ENCODE peak calls at places on chromosomes 5 and 9, in seven cellular contexts. One of them, this sample, is unnamed.

GRCh38 chr5:43336159-43336558 is 22.9 kb upstream of the HMGCS1 start:
- DNase-seq in A673: no peak
- DNase-seq in breast epithelium: no peak
- DNase-seq in heart right ventricle: no peak
- DNase-seq in prostate gland: no peak
- DNase-seq in tibial artery: no peak
- DNase-seq in sigmoid colon: no peak
- DNase-seq in this sample: no peak

GRCh38 chr9:91820126-91820750 is 129.8 kb downstream of the ROR2 start:
- DNase-seq in breast epithelium: no peak
- DNase-seq in sigmoid colon: peak; percentile 58
- DNase-seq in heart right ventricle: no peak
- DNase-seq in prostate gland: no peak
- DNase-seq in tibial artery: no peak
- DNase-seq in A673: no peak
- DNase-seq in this sample: no peak

GRCh38 chr5:55234171-55234700 is 828 bp upstream of the CCNO start:
- DNase-seq in tibial artery: no peak
- DNase-seq in sigmoid colon: no peak
- DNase-seq in prostate gland: no peak
- DNase-seq in A673: peak; percentile 49
- DNase-seq in breast epithelium: no peak
- DNase-seq in heart right ventricle: no peak
- DNase-seq in this sample: peak; percentile 30

GRCh38 chr5:156155638-156156037 is 171.3 kb upstream of the SGCD start:
- DNase-seq in prostate gland: no peak
- DNase-seq in heart right ventricle: no peak
- DNase-seq in tibial artery: no peak
- DNase-seq in sigmoid colon: no peak
- DNase-seq in A673: no peak
- DNase-seq in breast epithelium: no peak
- DNase-seq in this sample: no peak

GRCh38 chr9:127828262-127829031 is 25.8 kb downstream of the FPGS start:
- DNase-seq in tibial artery: peak; percentile 93
- DNase-seq in A673: no peak
- DNase-seq in sigmoid colon: peak; percentile 95
- DNase-seq in breast epithelium: peak; percentile 72
- DNase-seq in prostate gland: peak; percentile 53
- DNase-seq in heart right ventricle: peak; percentile 91
- DNase-seq in this sample: peak; percentile 94

GRCh38 chr9:38207247-38207778 is 138.3 kb upstream of the SHB start:
- DNase-seq in prostate gland: no peak
- DNase-seq in A673: no peak
- DNase-seq in sigmoid colon: no peak
- DNase-seq in breast epithelium: no peak
- DNase-seq in tibial artery: no peak
- DNase-seq in heart right ventricle: no peak
- DNase-seq in this sample: no peak

GRCh38 chr9:96688215-96688614 is 33.1 kb upstream of the PRXL2C start:
- DNase-seq in prostate gland: no peak
- DNase-seq in A673: no peak
- DNase-seq in heart right ventricle: no peak
- DNase-seq in sigmoid colon: no peak
- DNase-seq in tibial artery: no peak
- DNase-seq in breast epithelium: no peak
- DNase-seq in this sample: no peak

GRCh38 chr9:132901859-132902831 is 23.4 kb downstream of the SPACA9 start:
- DNase-seq in sigmoid colon: peak; percentile 82
- DNase-seq in tibial artery: peak; percentile 84
- DNase-seq in A673: peak; percentile 87
- DNase-seq in heart right ventricle: peak; percentile 36
- DNase-seq in breast epithelium: peak; percentile 63
- DNase-seq in prostate gland: peak; percentile 26
- DNase-seq in this sample: peak; percentile 83

GRCh38 chr5:31935702-31936347 is 238.3 kb downstream of the GOLPH3 start:
- DNase-seq in tibial artery: no peak
- DNase-seq in heart right ventricle: no peak
- DNase-seq in A673: peak; percentile 66
- DNase-seq in breast epithelium: no peak
- DNase-seq in prostate gland: peak; percentile 81
- DNase-seq in sigmoid colon: no peak
- DNase-seq in this sample: peak; percentile 78

GRCh38 chr9:127035423-127035822 is 87.0 kb downstream of the ANGPTL2 start:
- DNase-seq in prostate gland: no peak
- DNase-seq in breast epithelium: no peak
- DNase-seq in A673: no peak
- DNase-seq in heart right ventricle: peak; percentile 57
- DNase-seq in tibial artery: peak; percentile 85
- DNase-seq in sigmoid colon: peak; percentile 89
- DNase-seq in this sample: peak; percentile 62

GRCh38 chr9:34310205-34310604 is 18.9 kb downstream of the KIF24 start:
- DNase-seq in tibial artery: no peak
- DNase-seq in A673: no peak
- DNase-seq in breast epithelium: no peak
- DNase-seq in prostate gland: no peak
- DNase-seq in sigmoid colon: no peak
- DNase-seq in heart right ventricle: no peak
- DNase-seq in this sample: no peak

GRCh38 chr5:111129938-111130337 is 37.8 kb downstream of the WDR36 start:
- DNase-seq in tibial artery: no peak
- DNase-seq in sigmoid colon: no peak
- DNase-seq in heart right ventricle: no peak
- DNase-seq in prostate gland: no peak
- DNase-seq in breast epithelium: no peak
- DNase-seq in A673: no peak
- DNase-seq in this sample: no peak

GRCh38 chr5:141172381-141173204 is at the start of gene PCDHB7:
- DNase-seq in A673: peak; percentile 85
- DNase-seq in heart right ventricle: no peak
- DNase-seq in prostate gland: no peak
- DNase-seq in sigmoid colon: no peak
- DNase-seq in tibial artery: no peak
- DNase-seq in breast epithelium: no peak
- DNase-seq in this sample: peak; percentile 70

GRCh38 chr5:96930589-96930988 is 5.3 kb upstream of the LNPEP start:
- DNase-seq in breast epithelium: no peak
- DNase-seq in A673: no peak
- DNase-seq in tibial artery: no peak
- DNase-seq in heart right ventricle: no peak
- DNase-seq in prostate gland: no peak
- DNase-seq in sigmoid colon: no peak
- DNase-seq in this sample: no peak

GRCh38 chr5:96933764-96934163 is 2.1 kb upstream of the LNPEP start:
- DNase-seq in sigmoid colon: no peak
- DNase-seq in heart right ventricle: no peak
- DNase-seq in A673: no peak
- DNase-seq in prostate gland: no peak
- DNase-seq in tibial artery: no peak
- DNase-seq in breast epithelium: no peak
- DNase-seq in this sample: no peak

GRCh38 chr5:96930058-96930457 is 5.8 kb upstream of the LNPEP start:
- DNase-seq in breast epithelium: no peak
- DNase-seq in prostate gland: no peak
- DNase-seq in sigmoid colon: no peak
- DNase-seq in tibial artery: no peak
- DNase-seq in A673: no peak
- DNase-seq in heart right ventricle: no peak
- DNase-seq in this sample: no peak

GRCh38 chr5:96931605-96932004 is 4.3 kb upstream of the LNPEP start:
- DNase-seq in heart right ventricle: no peak
- DNase-seq in prostate gland: no peak
- DNase-seq in tibial artery: no peak
- DNase-seq in sigmoid colon: no peak
- DNase-seq in breast epithelium: no peak
- DNase-seq in A673: no peak
- DNase-seq in this sample: no peak

DNA sequence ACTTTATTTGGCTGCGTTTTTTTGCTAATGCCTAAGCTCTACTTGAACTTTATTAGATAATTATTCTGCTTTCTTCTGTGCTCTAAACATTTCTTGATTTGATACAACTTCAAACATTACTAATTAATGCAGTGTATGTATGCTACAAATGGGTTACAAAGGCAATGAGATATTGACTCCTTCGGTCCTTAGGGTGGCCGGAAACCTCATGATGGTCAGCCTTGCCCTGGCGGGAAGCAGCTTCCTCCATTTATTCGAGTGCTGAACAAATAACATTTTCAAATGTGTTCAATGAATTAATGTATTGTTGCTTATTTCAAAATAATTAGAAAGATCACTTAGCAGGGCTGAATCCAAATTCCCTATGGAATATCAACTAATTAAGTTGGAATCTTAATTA is 3.9 kb upstream of the LNPEP start:
- DNase-seq in tibial artery: no peak
- DNase-seq in prostate gland: no peak
- DNase-seq in A673: no peak
- DNase-seq in heart right ventricle: no peak
- DNase-seq in breast epithelium: no peak
- DNase-seq in sigmoid colon: no peak
- DNase-seq in this sample: no peak
- H3K27ac ChIP-seq in tibial artery: no peak overlapping the region
- H3K27ac ChIP-seq in prostate gland: no peak overlapping the region
- H3K27ac ChIP-seq in A673: no peak overlapping the region
- H3K27ac ChIP-seq in heart right ventricle: no peak overlapping the region
- H3K27ac ChIP-seq in breast epithelium: no peak overlapping the region
- H3K27ac ChIP-seq in sigmoid colon: no peak overlapping the region
- H3K27ac ChIP-seq in this sample: no peak overlapping the region

GRCh38 chr5:82388186-82388585 is 110.0 kb upstream of the RPS23 start:
- DNase-seq in sigmoid colon: no peak
- DNase-seq in breast epithelium: no peak
- DNase-seq in heart right ventricle: no peak
- DNase-seq in tibial artery: no peak
- DNase-seq in A673: no peak
- DNase-seq in prostate gland: no peak
- DNase-seq in this sample: no peak

GRCh38 chr5:82387819-82388166 is 109.6 kb upstream of the RPS23 start:
- DNase-seq in prostate gland: no peak
- DNase-seq in breast epithelium: no peak
- DNase-seq in tibial artery: no peak
- DNase-seq in heart right ventricle: no peak
- DNase-seq in sigmoid colon: no peak
- DNase-seq in A673: no peak
- DNase-seq in this sample: no peak

GRCh38 chr5:82387041-82387818 is 109.1 kb upstream of the RPS23 start:
- DNase-seq in A673: no peak
- DNase-seq in heart right ventricle: no peak
- DNase-seq in breast epithelium: no peak
- DNase-seq in sigmoid colon: no peak
- DNase-seq in prostate gland: no peak
- DNase-seq in tibial artery: no peak
- DNase-seq in this sample: no peak

GRCh38 chr5:82384025-82384750 is 106.0 kb upstream of the RPS23 start:
- DNase-seq in heart right ventricle: no peak
- DNase-seq in A673: no peak
- DNase-seq in sigmoid colon: no peak
- DNase-seq in prostate gland: no peak
- DNase-seq in tibial artery: no peak
- DNase-seq in breast epithelium: no peak
- DNase-seq in this sample: peak; percentile 34

DNA sequence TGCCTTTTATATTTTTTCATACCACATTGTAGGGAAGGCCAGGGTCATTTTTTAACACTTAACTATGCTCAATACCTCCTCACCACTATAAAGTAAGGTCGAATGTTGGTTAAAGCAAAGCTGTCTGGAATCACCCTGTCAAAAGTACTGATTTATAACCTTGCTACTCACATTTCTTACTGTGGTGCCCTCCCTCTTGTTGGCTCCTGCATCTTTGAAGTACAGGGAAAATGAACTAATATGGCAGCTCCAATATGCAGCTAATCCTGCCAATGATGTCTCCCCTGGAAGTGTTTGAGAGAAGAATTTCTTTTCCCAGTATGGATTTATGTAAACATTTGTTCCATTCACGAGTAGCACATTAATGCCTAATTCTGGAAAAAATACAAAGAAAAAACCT is 108.4 kb upstream of the RPS23 start:
- DNase-seq in tibial artery: no peak
- DNase-seq in A673: no peak
- DNase-seq in prostate gland: no peak
- DNase-seq in heart right ventricle: no peak
- DNase-seq in breast epithelium: no peak
- DNase-seq in sigmoid colon: no peak
- DNase-seq in this sample: no peak
- H3K27ac ChIP-seq in tibial artery: peak overlapping the region; percentile 6
- H3K27ac ChIP-seq in A673: no peak overlapping the region
- H3K27ac ChIP-seq in prostate gland: no peak overlapping the region
- H3K27ac ChIP-seq in heart right ventricle: no peak overlapping the region
- H3K27ac ChIP-seq in breast epithelium: no peak overlapping the region
- H3K27ac ChIP-seq in sigmoid colon: no peak overlapping the region
- H3K27ac ChIP-seq in this sample: no peak overlapping the region

GRCh38 chr9:125493384-125493783 is 213.6 kb downstream of the MAPKAP1 start:
- DNase-seq in breast epithelium: no peak
- DNase-seq in tibial artery: no peak
- DNase-seq in sigmoid colon: no peak
- DNase-seq in A673: no peak
- DNase-seq in heart right ventricle: no peak
- DNase-seq in prostate gland: no peak
- DNase-seq in this sample: no peak

GRCh38 chr9:125495137-125496119 is 211.6 kb downstream of the MAPKAP1 start:
- DNase-seq in breast epithelium: no peak
- DNase-seq in A673: no peak
- DNase-seq in sigmoid colon: no peak
- DNase-seq in tibial artery: no peak
- DNase-seq in prostate gland: no peak
- DNase-seq in heart right ventricle: no peak
- DNase-seq in this sample: no peak

GRCh38 chr9:125492719-125493118 is 214.3 kb downstream of the MAPKAP1 start:
- DNase-seq in A673: no peak
- DNase-seq in sigmoid colon: no peak
- DNase-seq in heart right ventricle: no peak
- DNase-seq in tibial artery: no peak
- DNase-seq in breast epithelium: no peak
- DNase-seq in prostate gland: no peak
- DNase-seq in this sample: no peak

GRCh38 chr9:125493861-125494554 is 213.0 kb downstream of the MAPKAP1 start:
- DNase-seq in breast epithelium: no peak
- DNase-seq in prostate gland: no peak
- DNase-seq in sigmoid colon: no peak
- DNase-seq in A673: no peak
- DNase-seq in heart right ventricle: no peak
- DNase-seq in tibial artery: no peak
- DNase-seq in this sample: no peak

DNA sequence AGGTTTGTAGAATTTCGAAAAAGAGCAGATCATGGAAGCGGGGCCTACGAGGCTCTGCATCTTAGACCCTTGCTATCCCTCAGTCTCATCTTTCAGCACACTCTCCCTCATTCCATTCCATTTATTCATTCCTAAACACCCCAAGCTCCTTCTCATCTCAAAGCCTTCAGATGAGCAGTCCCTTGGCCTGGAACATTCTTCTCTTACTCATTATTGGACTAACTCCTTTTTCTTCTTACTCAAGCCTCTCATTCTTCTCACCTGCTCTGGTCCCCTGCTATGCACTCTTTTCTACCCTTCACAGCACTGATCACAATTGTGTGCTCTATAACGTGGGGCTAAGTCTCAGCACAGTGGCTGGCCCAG is 212.5 kb downstream of the MAPKAP1 start:
- DNase-seq in tibial artery: no peak
- DNase-seq in A673: no peak
- DNase-seq in prostate gland: no peak
- DNase-seq in heart right ventricle: no peak
- DNase-seq in sigmoid colon: no peak
- DNase-seq in breast epithelium: no peak
- DNase-seq in this sample: no peak
- H3K27ac ChIP-seq in tibial artery: no peak overlapping the region
- H3K27ac ChIP-seq in A673: no peak overlapping the region
- H3K27ac ChIP-seq in prostate gland: no peak overlapping the region
- H3K27ac ChIP-seq in heart right ventricle: no peak overlapping the region
- H3K27ac ChIP-seq in sigmoid colon: no peak overlapping the region
- H3K27ac ChIP-seq in breast epithelium: no peak overlapping the region
- H3K27ac ChIP-seq in this sample: no peak overlapping the region

GRCh38 chr5:150036513-150036912 is 36.0 kb downstream of the HMGXB3 start:
- DNase-seq in prostate gland: no peak
- DNase-seq in tibial artery: no peak
- DNase-seq in sigmoid colon: no peak
- DNase-seq in heart right ventricle: no peak
- DNase-seq in breast epithelium: no peak
- DNase-seq in A673: no peak
- DNase-seq in this sample: no peak
- H3K27ac ChIP-seq in prostate gland: no peak overlapping the region
- H3K27ac ChIP-seq in tibial artery: no peak overlapping the region
- H3K27ac ChIP-seq in sigmoid colon: no peak overlapping the region
- H3K27ac ChIP-seq in heart right ventricle: peak overlapping the region; percentile 23
- H3K27ac ChIP-seq in breast epithelium: peak overlapping the region; percentile 31
- H3K27ac ChIP-seq in A673: no peak overlapping the region
- H3K27ac ChIP-seq in this sample: no peak overlapping the region

This sample was measured in testis.